ENCODE peak calls at places on chromosomes 7 and 10, in four cellular contexts. Z, A, Y and T are unnamed samples.

GRCh38 chr7:114720725-114721124 is 201.2 kb upstream of the MDFIC start:
- DNase-seq in Z (no peak), A (no peak), Y (no peak), T (no peak)

GRCh38 chr10:63878428-63878827 is 357.2 kb downstream of the REEP3 start:
- DNase-seq in Z (no peak), A (no peak), Y (no peak), T (no peak)

GRCh38 chr7:148110097-148110868 is 480.3 kb upstream of the C7orf33 start:
- DNase-seq in Z (peak), A (no peak), Y (no peak), T (no peak)

GRCh38 chr10:96299383-96299782 is 4.9 kb upstream of the DNTT start:
- DNase-seq in Z (no peak), A (no peak), Y (no peak), T (no peak)

GRCh38 chr10:132111121-132111731 is 45.5 kb downstream of the JAKMIP3 start:
- DNase-seq in Z (no peak), A (peak), Y (no peak), T (no peak)

GRCh38 chr10:123451206-123451605 is 214.9 kb upstream of the GPR26 start:
- DNase-seq in Z (no peak), A (no peak), Y (no peak), T (no peak)

GRCh38 chr7:79149831-79150230 is 303.6 kb downstream of the MAGI2 start:
- DNase-seq in Z (no peak), A (no peak), Y (no peak), T (no peak)

GRCh38 chr10:15427836-15428414 is 56.8 kb upstream of the FAM171A1 start:
- DNase-seq in Z (peak), A (no peak), Y (peak), T (peak)

GRCh38 chr10:28541695-28542365 is 8.9 kb downstream of the WAC start:
- DNase-seq in Z (no peak), A (no peak), Y (no peak), T (no peak)

GRCh38 chr10:57624066-57624465 is 643.6 kb downstream of the IPMK start:
- DNase-seq in Z (no peak), A (no peak), Y (no peak), T (no peak)

GRCh38 chr10:110400173-110400947 is 95.6 kb upstream of the SMNDC1 start:
- DNase-seq in Z (no peak), A (no peak), Y (no peak), T (no peak)

GRCh38 chr10:128000660-128001059 is 93.8 kb downstream of the PTPRE start:
- DNase-seq in Z (no peak), A (no peak), Y (no peak), T (no peak)

GRCh38 chr7:134632937-134633540 is 13.6 kb upstream of the BPGM start:
- DNase-seq in Z (peak), A (no peak), Y (peak), T (peak)
- TF ChIP-seq SP1 in Z (no peak), A (no peak), Y (no peak), T (no peak)

DNA sequence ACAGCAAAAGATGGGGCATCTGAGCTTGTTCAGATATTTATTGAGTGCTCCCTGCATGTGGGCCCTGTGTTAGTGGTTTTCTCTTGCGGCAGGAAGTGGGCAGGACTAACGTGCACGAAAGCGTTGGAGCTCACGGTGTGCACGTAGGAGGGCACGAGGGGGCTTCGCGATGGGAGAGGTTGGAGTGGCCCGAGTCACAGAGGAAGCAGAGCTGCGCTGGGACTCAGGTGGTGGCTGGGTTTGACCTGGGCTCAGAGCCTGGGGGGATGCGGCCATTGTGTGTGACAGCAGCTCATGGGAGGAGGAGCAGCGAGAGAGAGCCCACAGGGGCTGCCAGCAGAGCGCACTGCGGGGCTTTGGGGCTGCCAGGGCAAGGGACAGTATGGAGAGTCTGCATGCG is 7.7 kb downstream of the ZSCAN25 start:
- DNase-seq in Z (no peak), A (no peak), Y (no peak), T (no peak)
- TF ChIP-seq FOSL1 in Z (no peak), A (no peak), Y (no peak), T (no peak)

GRCh38 chr7:50676754-50677153 is 105.9 kb downstream of the GRB10 start:
- DNase-seq in Z (no peak), A (no peak), Y (no peak), T (no peak)
- TF ChIP-seq JUND in Z (no peak), A (no peak), Y (no peak), T (no peak)

GRCh38 chr10:46319383-46319782 is 32.6 kb downstream of the ANTXRL start:
- DNase-seq in Z (no peak), A (no peak), Y (no peak), T (no peak)
- TF ChIP-seq SP1 in Z (no peak), A (no peak), Y (no peak), T (no peak)

DNA sequence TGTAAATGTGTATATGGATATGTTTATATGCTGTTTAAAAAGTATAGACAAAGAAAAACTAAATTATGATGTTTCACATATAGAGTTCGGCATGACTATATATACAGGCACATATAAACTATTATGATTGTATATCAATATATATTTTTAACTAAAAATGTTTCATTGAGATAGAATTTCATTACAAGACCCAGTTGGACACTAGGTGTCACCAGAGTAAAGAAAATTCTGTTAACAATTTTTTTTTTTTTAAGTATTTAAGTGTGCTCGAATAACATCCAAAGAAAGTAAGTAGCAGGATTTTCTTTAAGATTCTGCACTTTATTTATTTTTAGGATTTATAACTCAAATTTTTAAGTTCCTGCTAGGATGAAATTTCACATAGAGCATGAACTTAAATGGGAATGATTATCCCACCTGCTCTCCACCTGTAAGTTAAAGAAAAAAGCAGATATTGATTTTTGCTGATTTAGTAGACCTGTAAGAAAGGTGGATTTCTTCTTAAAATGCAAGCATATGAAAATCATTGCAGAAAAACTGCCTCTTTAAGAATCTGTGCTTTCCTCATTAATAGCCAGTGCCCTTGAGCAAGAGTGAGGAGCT is 961.5 kb downstream of the PCDH15 start:
- DNase-seq in Z (peak), A (no peak), Y (no peak), T (no peak)
- TF ChIP-seq FOSL1 in Z (no peak), A (no peak), Y (no peak), T (no peak)

GRCh38 chr7:2943851-2944601 is 99.6 kb downstream of the CARD11 start:
- DNase-seq in Z (no peak), A (no peak), Y (no peak), T (no peak)
- TF ChIP-seq JUND in Z (no peak), A (no peak), Y (no peak), T (no peak)